ENCODE peak calls at places on chromosomes 1 and 21, in ten cellular contexts. One of them, this sample, is unnamed.
A peak's percentile ranks its signal among the peaks of the same experiment; 100 is the strongest.

GRCh38 chr21:41066086-41066938 is 101.6 kb upstream of the BACE2 start:
- DNase-seq in ovary: no peak
- DNase-seq in colonic mucosa: no peak
- DNase-seq in tibial nerve: no peak
- DNase-seq in HCT116: no peak
- DNase-seq in cardiac muscle cell: peak; percentile 9
- DNase-seq in thoracic aorta: no peak
- DNase-seq in right cardiac atrium: no peak
- DNase-seq in transverse colon: no peak
- DNase-seq in fibroblast of lung: no peak
- DNase-seq in this sample: no peak

GRCh38 chr1:232880354-232880753 is 70.1 kb upstream of the NTPCR start:
- DNase-seq in ovary: no peak
- DNase-seq in colonic mucosa: peak; percentile 37
- DNase-seq in tibial nerve: no peak
- DNase-seq in HCT116: peak; percentile 50
- DNase-seq in cardiac muscle cell: peak; percentile 66
- DNase-seq in thoracic aorta: no peak
- DNase-seq in right cardiac atrium: no peak
- DNase-seq in transverse colon: peak; percentile 53
- DNase-seq in fibroblast of lung: peak; percentile 44
- DNase-seq in this sample: no peak

GRCh38 chr1:9374748-9375345 is 82.2 kb downstream of the SPSB1 start:
- DNase-seq in ovary: no peak
- DNase-seq in colonic mucosa: no peak
- DNase-seq in tibial nerve: no peak
- DNase-seq in HCT116: no peak
- DNase-seq in cardiac muscle cell: no peak
- DNase-seq in thoracic aorta: no peak
- DNase-seq in right cardiac atrium: no peak
- DNase-seq in transverse colon: no peak
- DNase-seq in fibroblast of lung: no peak
- DNase-seq in this sample: no peak

GRCh38 chr1:206001476-206001888 is 1.7 kb downstream of the RAB7B start:
- DNase-seq in ovary: no peak
- DNase-seq in colonic mucosa: peak; percentile 18
- DNase-seq in tibial nerve: no peak
- DNase-seq in HCT116: peak; percentile 73
- DNase-seq in cardiac muscle cell: peak; percentile 94
- DNase-seq in thoracic aorta: peak; percentile 41
- DNase-seq in right cardiac atrium: peak; percentile 38
- DNase-seq in transverse colon: no peak
- DNase-seq in fibroblast of lung: peak; percentile 87
- DNase-seq in this sample: peak; percentile 73

GRCh38 chr1:30783244-30783915 is 25.8 kb upstream of the LAPTM5 start:
- DNase-seq in ovary: no peak
- DNase-seq in colonic mucosa: no peak
- DNase-seq in tibial nerve: no peak
- DNase-seq in HCT116: no peak
- DNase-seq in cardiac muscle cell: no peak
- DNase-seq in thoracic aorta: no peak
- DNase-seq in right cardiac atrium: peak; percentile 49
- DNase-seq in transverse colon: peak; percentile 38
- DNase-seq in fibroblast of lung: no peak
- DNase-seq in this sample: peak; percentile 62

GRCh38 chr21:38303300-38303699 is 46.5 kb downstream of the KCNJ15 start:
- DNase-seq in ovary: no peak
- DNase-seq in colonic mucosa: no peak
- DNase-seq in tibial nerve: peak; percentile 35
- DNase-seq in HCT116: no peak
- DNase-seq in cardiac muscle cell: peak; percentile 88
- DNase-seq in thoracic aorta: peak; percentile 82
- DNase-seq in right cardiac atrium: peak; percentile 68
- DNase-seq in transverse colon: no peak
- DNase-seq in fibroblast of lung: peak; percentile 93
- DNase-seq in this sample: peak; percentile 93

GRCh38 chr1:186404454-186405051 is 28.9 kb downstream of the ODR4 start:
- DNase-seq in ovary: no peak
- DNase-seq in colonic mucosa: no peak
- DNase-seq in tibial nerve: no peak
- DNase-seq in HCT116: no peak
- DNase-seq in cardiac muscle cell: peak; percentile 91
- DNase-seq in thoracic aorta: no peak
- DNase-seq in right cardiac atrium: no peak
- DNase-seq in transverse colon: no peak
- DNase-seq in fibroblast of lung: peak; percentile 70
- DNase-seq in this sample: no peak

GRCh38 chr1:7373936-7374760 is 396.9 kb upstream of the VAMP3 start:
- DNase-seq in ovary: no peak
- DNase-seq in colonic mucosa: no peak
- DNase-seq in tibial nerve: no peak
- DNase-seq in HCT116: no peak
- DNase-seq in cardiac muscle cell: peak; percentile 3
- DNase-seq in thoracic aorta: no peak
- DNase-seq in right cardiac atrium: no peak
- DNase-seq in transverse colon: no peak
- DNase-seq in fibroblast of lung: peak; percentile 27
- DNase-seq in this sample: peak; percentile 46

GRCh38 chr1:202501281-202501680 is 152.8 kb downstream of the PPP1R12B start:
- DNase-seq in ovary: no peak
- DNase-seq in colonic mucosa: no peak
- DNase-seq in tibial nerve: no peak
- DNase-seq in HCT116: peak; percentile 12
- DNase-seq in cardiac muscle cell: peak; percentile 68
- DNase-seq in thoracic aorta: no peak
- DNase-seq in right cardiac atrium: no peak
- DNase-seq in transverse colon: no peak
- DNase-seq in fibroblast of lung: peak; percentile 64
- DNase-seq in this sample: no peak

GRCh38 chr1:30875197-30875596 is 33.4 kb downstream of the SDC3 start:
- DNase-seq in ovary: no peak
- DNase-seq in colonic mucosa: no peak
- DNase-seq in tibial nerve: no peak
- DNase-seq in HCT116: no peak
- DNase-seq in cardiac muscle cell: no peak
- DNase-seq in thoracic aorta: no peak
- DNase-seq in right cardiac atrium: peak; percentile 10
- DNase-seq in transverse colon: no peak
- DNase-seq in fibroblast of lung: no peak
- DNase-seq in this sample: no peak

GRCh38 chr1:115281143-115281542 is 56.9 kb downstream of the NGF start:
- DNase-seq in ovary: no peak
- DNase-seq in colonic mucosa: no peak
- DNase-seq in tibial nerve: no peak
- DNase-seq in HCT116: no peak
- DNase-seq in cardiac muscle cell: no peak
- DNase-seq in thoracic aorta: no peak
- DNase-seq in right cardiac atrium: no peak
- DNase-seq in transverse colon: no peak
- DNase-seq in fibroblast of lung: no peak
- DNase-seq in this sample: no peak
- H3K4me1 ChIP-seq in ovary: peaks cover 22% of the 10 kb centered on the region
- H3K4me1 ChIP-seq in colonic mucosa: no peaks in the 10 kb centered on the region
- H3K4me1 ChIP-seq in tibial nerve: peaks cover 4% of the 10 kb centered on the region
- H3K4me1 ChIP-seq in HCT116: no peaks in the 10 kb centered on the region
- H3K4me1 ChIP-seq in cardiac muscle cell: no peaks in the 10 kb centered on the region
- H3K4me1 ChIP-seq in thoracic aorta: peaks cover 8% of the 10 kb centered on the region
- H3K4me1 ChIP-seq in right cardiac atrium: peaks cover 7% of the 10 kb centered on the region
- H3K4me1 ChIP-seq in transverse colon: no peaks in the 10 kb centered on the region
- H3K4me1 ChIP-seq in fibroblast of lung: peaks cover 16% of the 10 kb centered on the region
- H3K4me1 ChIP-seq in this sample: peaks cover 19% of the 10 kb centered on the region

GRCh38 chr1:153880962-153881361 is 41.8 kb downstream of the GATAD2B start:
- DNase-seq in ovary: peak; percentile 85
- DNase-seq in colonic mucosa: peak; percentile 89
- DNase-seq in tibial nerve: peak; percentile 67
- DNase-seq in HCT116: no peak
- DNase-seq in cardiac muscle cell: peak; percentile 96
- DNase-seq in thoracic aorta: peak; percentile 59
- DNase-seq in right cardiac atrium: peak; percentile 86
- DNase-seq in transverse colon: peak; percentile 88
- DNase-seq in fibroblast of lung: peak; percentile 97
- DNase-seq in this sample: peak; percentile 84

GRCh38 chr1:153881764-153882163 is 41.0 kb downstream of the GATAD2B start:
- DNase-seq in ovary: no peak
- DNase-seq in colonic mucosa: no peak
- DNase-seq in tibial nerve: no peak
- DNase-seq in HCT116: no peak
- DNase-seq in cardiac muscle cell: peak; percentile 58
- DNase-seq in thoracic aorta: no peak
- DNase-seq in right cardiac atrium: no peak
- DNase-seq in transverse colon: no peak
- DNase-seq in fibroblast of lung: peak; percentile 74
- DNase-seq in this sample: no peak

GRCh38 chr1:153883223-153883622 is 39.5 kb downstream of the GATAD2B start:
- DNase-seq in ovary: no peak
- DNase-seq in colonic mucosa: no peak
- DNase-seq in tibial nerve: no peak
- DNase-seq in HCT116: no peak
- DNase-seq in cardiac muscle cell: no peak
- DNase-seq in thoracic aorta: no peak
- DNase-seq in right cardiac atrium: no peak
- DNase-seq in transverse colon: no peak
- DNase-seq in fibroblast of lung: no peak
- DNase-seq in this sample: no peak

GRCh38 chr1:153880024-153880423 is 42.7 kb downstream of the GATAD2B start:
- DNase-seq in ovary: no peak
- DNase-seq in colonic mucosa: no peak
- DNase-seq in tibial nerve: no peak
- DNase-seq in HCT116: no peak
- DNase-seq in cardiac muscle cell: no peak
- DNase-seq in thoracic aorta: no peak
- DNase-seq in right cardiac atrium: no peak
- DNase-seq in transverse colon: no peak
- DNase-seq in fibroblast of lung: no peak
- DNase-seq in this sample: no peak

GRCh38 chr1:153882296-153882912 is 40.4 kb downstream of the GATAD2B start:
- DNase-seq in ovary: no peak
- DNase-seq in colonic mucosa: no peak
- DNase-seq in tibial nerve: no peak
- DNase-seq in HCT116: no peak
- DNase-seq in cardiac muscle cell: no peak
- DNase-seq in thoracic aorta: no peak
- DNase-seq in right cardiac atrium: no peak
- DNase-seq in transverse colon: no peak
- DNase-seq in fibroblast of lung: no peak
- DNase-seq in this sample: no peak
- H3K4me3 ChIP-seq in ovary: peak overlapping the region; percentile 8
- H3K4me3 ChIP-seq in colonic mucosa: no peak overlapping the region
- H3K4me3 ChIP-seq in tibial nerve: no peak overlapping the region
- H3K4me3 ChIP-seq in HCT116: no peak overlapping the region
- H3K4me3 ChIP-seq in cardiac muscle cell: no peak overlapping the region
- H3K4me3 ChIP-seq in thoracic aorta: no peak overlapping the region
- H3K4me3 ChIP-seq in right cardiac atrium: no peak overlapping the region
- H3K4me3 ChIP-seq in transverse colon: no peak overlapping the region
- H3K4me3 ChIP-seq in fibroblast of lung: no peak overlapping the region
- H3K4me3 ChIP-seq in this sample: no peak overlapping the region

GRCh38 chr1:193681422-193681821 is 495.0 kb upstream of the B3GALT2 start:
- DNase-seq in ovary: no peak
- DNase-seq in colonic mucosa: no peak
- DNase-seq in tibial nerve: no peak
- DNase-seq in HCT116: no peak
- DNase-seq in cardiac muscle cell: no peak
- DNase-seq in thoracic aorta: no peak
- DNase-seq in right cardiac atrium: no peak
- DNase-seq in transverse colon: no peak
- DNase-seq in fibroblast of lung: no peak
- DNase-seq in this sample: no peak

GRCh38 chr1:193680924-193681316 is 494.5 kb upstream of the B3GALT2 start:
- DNase-seq in ovary: no peak
- DNase-seq in colonic mucosa: no peak
- DNase-seq in tibial nerve: no peak
- DNase-seq in HCT116: no peak
- DNase-seq in cardiac muscle cell: no peak
- DNase-seq in thoracic aorta: no peak
- DNase-seq in right cardiac atrium: no peak
- DNase-seq in transverse colon: no peak
- DNase-seq in fibroblast of lung: no peak
- DNase-seq in this sample: no peak

GRCh38 chr1:193676996-193677569 is 490.7 kb upstream of the B3GALT2 start:
- DNase-seq in ovary: no peak
- DNase-seq in colonic mucosa: no peak
- DNase-seq in tibial nerve: no peak
- DNase-seq in HCT116: no peak
- DNase-seq in cardiac muscle cell: no peak
- DNase-seq in thoracic aorta: no peak
- DNase-seq in right cardiac atrium: no peak
- DNase-seq in transverse colon: no peak
- DNase-seq in fibroblast of lung: no peak
- DNase-seq in this sample: no peak

GRCh38 chr1:193677874-193678273 is 491.5 kb upstream of the B3GALT2 start:
- DNase-seq in ovary: no peak
- DNase-seq in colonic mucosa: no peak
- DNase-seq in tibial nerve: no peak
- DNase-seq in HCT116: no peak
- DNase-seq in cardiac muscle cell: no peak
- DNase-seq in thoracic aorta: no peak
- DNase-seq in right cardiac atrium: no peak
- DNase-seq in transverse colon: no peak
- DNase-seq in fibroblast of lung: no peak
- DNase-seq in this sample: no peak

DNA sequence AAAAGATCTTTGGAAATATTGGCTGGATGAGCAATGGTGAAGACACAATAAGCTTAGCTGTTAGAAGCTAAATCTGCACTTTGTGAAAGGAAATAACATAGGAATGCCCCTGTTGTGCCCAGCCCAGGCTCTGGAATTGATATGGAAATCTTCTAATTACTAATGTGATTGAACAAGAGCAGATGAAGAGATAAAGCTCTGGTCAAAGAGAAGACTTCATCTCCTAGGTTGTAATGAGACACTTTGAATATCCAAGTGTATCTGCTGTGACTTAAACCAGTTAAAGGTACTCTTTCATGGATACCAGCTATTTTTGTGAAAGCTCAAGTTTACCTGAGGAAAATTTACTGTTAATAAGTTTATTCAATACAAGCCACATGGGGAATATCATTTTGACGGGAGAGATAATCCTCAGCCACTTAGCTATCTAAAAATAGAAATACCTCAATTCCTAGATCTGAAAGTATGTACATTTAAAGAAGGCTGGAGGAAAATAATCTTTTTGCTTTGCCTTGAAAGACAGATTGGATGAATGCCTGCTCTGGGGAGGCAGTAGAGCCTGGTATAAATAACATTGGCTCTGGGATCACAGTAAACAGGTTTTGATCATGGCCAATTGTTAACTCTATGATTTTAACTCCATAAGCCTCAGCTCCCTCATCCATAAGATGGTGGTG is 494.0 kb upstream of the B3GALT2 start:
- DNase-seq in ovary: no peak
- DNase-seq in colonic mucosa: no peak
- DNase-seq in tibial nerve: no peak
- DNase-seq in HCT116: no peak
- DNase-seq in cardiac muscle cell: peak; percentile 23
- DNase-seq in thoracic aorta: no peak
- DNase-seq in right cardiac atrium: no peak
- DNase-seq in transverse colon: no peak
- DNase-seq in fibroblast of lung: no peak
- DNase-seq in this sample: no peak
- H3K4me1 ChIP-seq in ovary: peaks cover 1% of the 10 kb centered on the region
- H3K4me1 ChIP-seq in colonic mucosa: peaks cover 4% of the 10 kb centered on the region
- H3K4me1 ChIP-seq in tibial nerve: no peaks in the 10 kb centered on the region
- H3K4me1 ChIP-seq in HCT116: no peaks in the 10 kb centered on the region
- H3K4me1 ChIP-seq in cardiac muscle cell: peaks cover 26% of the 10 kb centered on the region
- H3K4me1 ChIP-seq in thoracic aorta: no peaks in the 10 kb centered on the region
- H3K4me1 ChIP-seq in right cardiac atrium: no peaks in the 10 kb centered on the region
- H3K4me1 ChIP-seq in transverse colon: no peaks in the 10 kb centered on the region
- H3K4me1 ChIP-seq in fibroblast of lung: no peaks in the 10 kb centered on the region
- H3K4me1 ChIP-seq in this sample: no peaks in the 10 kb centered on the region

GRCh38 chr1:204427302-204427701 is 15.7 kb upstream of the PPP1R15B start:
- DNase-seq in ovary: no peak
- DNase-seq in colonic mucosa: no peak
- DNase-seq in tibial nerve: no peak
- DNase-seq in HCT116: no peak
- DNase-seq in cardiac muscle cell: no peak
- DNase-seq in thoracic aorta: no peak
- DNase-seq in right cardiac atrium: no peak
- DNase-seq in transverse colon: no peak
- DNase-seq in fibroblast of lung: no peak
- DNase-seq in this sample: no peak
- H3K4me3 ChIP-seq in ovary: no peak overlapping the region
- H3K4me3 ChIP-seq in colonic mucosa: no peak overlapping the region
- H3K4me3 ChIP-seq in tibial nerve: no peak overlapping the region
- H3K4me3 ChIP-seq in HCT116: no peak overlapping the region
- H3K4me3 ChIP-seq in cardiac muscle cell: no peak overlapping the region
- H3K4me3 ChIP-seq in thoracic aorta: no peak overlapping the region
- H3K4me3 ChIP-seq in right cardiac atrium: no peak overlapping the region
- H3K4me3 ChIP-seq in transverse colon: no peak overlapping the region
- H3K4me3 ChIP-seq in fibroblast of lung: no peak overlapping the region
- H3K4me3 ChIP-seq in this sample: no peak overlapping the region